ENCODE peak calls at places on chromosome 7, in seven cellular contexts. K is fibroblast of lung, T is neuronal stem cell, M is IMR-90, H is Karpas-422, R is astrocyte, L is neural progenitor cell. O is an unnamed sample.

GRCh38 chr7:148915211-148915610 is 31.1 kb upstream of the EZH2 start:
- DNase-seq in T (no peak), H (peak; percentile 66), K (no peak), M (no peak), R (no peak), L (no peak), O (no peak)

GRCh38 chr7:141133646-141134045 is 59.8 kb downstream of the TMEM178B start:
- DNase-seq in R (no peak), L (no peak), H (no peak), M (no peak), T (no peak), K (no peak), O (peak; percentile 7)

GRCh38 chr7:46178685-46179084 is 257.6 kb upstream of the IGFBP3 start:
- DNase-seq in R (peak; percentile 71), K (peak; percentile 80), T (no peak), M (peak; percentile 84), L (no peak), H (no peak), O (peak; percentile 71)

GRCh38 chr7:51316262-51316665 is 345 bp downstream of the COBL start:
- DNase-seq in K (no peak), R (no peak), L (no peak), T (no peak), M (no peak), H (no peak), O (no peak)

GRCh38 chr7:158646766-158647474 is 57.7 kb downstream of the NCAPG2 start:
- DNase-seq in R (no peak), M (no peak), L (peak; percentile 60), T (no peak), H (peak; percentile 86), K (no peak), O (peak; percentile 8)

GRCh38 chr7:24727165-24728120 is 29.8 kb downstream of the GSDME start:
- DNase-seq in L (no peak), R (no peak), T (no peak), H (no peak), M (no peak), K (no peak), O (no peak)

GRCh38 chr7:96410440-96410839 is 88.5 kb upstream of the SLC25A13 start:
- DNase-seq in L (no peak), R (no peak), T (no peak), K (no peak), H (no peak), M (no peak), O (no peak)

GRCh38 chr7:110309941-110310340 is 781.0 kb upstream of the LRRN3 start:
- DNase-seq in K (peak; percentile 18), R (peak; percentile 3), T (no peak), L (no peak), H (no peak), M (peak; percentile 72), O (no peak)

GRCh38 chr7:46764100-46764941 is 817.6 kb downstream of the TNS3 start:
- DNase-seq in H (no peak), K (peak; percentile 98), M (peak; percentile 97), R (peak; percentile 97), L (no peak), T (no peak), O (peak; percentile 96)

GRCh38 chr7:46687203-46687602 is 766.1 kb upstream of the IGFBP3 start:
- DNase-seq in K (no peak), R (no peak), M (no peak), T (no peak), L (no peak), H (no peak), O (no peak)

GRCh38 chr7:12303507-12303906 is 92.4 kb downstream of the TMEM106B start:
- DNase-seq in K (peak; percentile 51), H (no peak), L (no peak), T (no peak), R (peak; percentile 33), M (no peak), O (no peak)

GRCh38 chr7:54663186-54663585 is 95.8 kb downstream of the SEC61G start:
- DNase-seq in L (no peak), R (no peak), K (no peak), T (no peak), M (no peak), H (no peak), O (no peak)

GRCh38 chr7:22962775-22963358 is 51.1 kb downstream of the HYCC1 start:
- DNase-seq in R (peak; percentile 8), M (peak; percentile 14), L (no peak), K (peak; percentile 19), H (no peak), T (no peak), O (no peak)

GRCh38 chr7:107495516-107495915 is 25.7 kb downstream of the GPR22 start:
- DNase-seq in L (no peak), M (no peak), R (no peak), T (no peak), K (no peak), H (no peak), O (no peak)

DNA sequence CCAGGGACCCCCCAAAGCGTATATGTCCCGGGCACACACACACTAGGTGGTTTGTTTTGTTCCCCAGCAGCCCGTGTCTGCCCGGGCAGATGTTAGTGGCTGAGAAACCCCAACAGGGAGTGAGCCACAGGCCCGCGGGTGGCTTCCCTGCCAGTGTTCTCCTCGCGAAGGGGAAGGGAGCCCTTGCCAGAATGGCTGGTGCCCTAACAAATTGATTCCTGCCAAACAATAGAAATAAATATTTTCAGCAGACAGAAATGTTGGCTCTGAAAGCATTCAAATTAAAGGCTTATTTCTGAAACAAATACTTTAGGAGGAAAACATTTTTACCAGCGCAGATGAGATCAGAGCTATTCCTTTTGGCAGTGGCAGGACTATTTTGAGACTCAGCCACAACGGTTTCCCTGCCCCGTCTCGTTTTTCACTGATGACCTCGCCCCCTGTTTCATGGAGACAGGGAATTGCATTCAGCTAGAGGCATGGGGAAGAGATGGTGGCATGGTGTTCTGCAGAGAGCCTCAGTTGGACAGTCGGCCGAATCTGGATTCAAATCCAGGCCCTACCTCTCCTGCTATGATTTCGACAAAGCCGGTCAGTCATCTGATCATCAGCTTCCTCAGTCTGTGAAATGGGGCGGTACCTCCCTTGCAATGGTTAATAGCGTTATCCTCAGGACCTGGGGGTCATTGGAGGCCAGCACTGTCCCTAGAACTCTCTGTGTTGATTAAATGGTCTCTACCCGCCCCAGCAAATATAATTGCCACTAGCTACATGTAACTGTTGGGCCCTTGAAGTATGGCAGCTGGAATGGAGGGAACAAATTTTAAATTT is 84.5 kb downstream of the CUX1 start:
- DNase-seq in L (no peak), T (no peak), R (peak; percentile 56), M (peak; percentile 69), K (peak; percentile 67), H (no peak), O (no peak)
- H3K4me2 ChIP-seq in L (no peak overlapping the region), T (no peak overlapping the region), R (peak overlapping the region; percentile 39), M (no peak overlapping the region), K (peak overlapping the region; percentile 23), H (no peak overlapping the region), O (no peak overlapping the region)

GRCh38 chr7:94183289-94183749 is 179.2 kb upstream of the BET1 start:
- DNase-seq in R (peak; percentile 100), T (peak; percentile 35), M (peak; percentile 100), H (no peak), L (peak; percentile 11), K (peak; percentile 100), O (peak; percentile 93)
- H3K9ac ChIP-seq in R (peak overlapping the region; percentile 67), T (no peak overlapping the region), M (peak overlapping the region; percentile 78), H (no peak overlapping the region), L (no peak overlapping the region), K (peak overlapping the region; percentile 48), O (peak overlapping the region; percentile 55)

GRCh38 chr7:92119213-92119759 is 15.0 kb downstream of the CYP51A1 start:
- DNase-seq in H (no peak), L (no peak), R (no peak), M (no peak), T (no peak), K (no peak), O (no peak)
- H3K4me2 ChIP-seq in H (no peak overlapping the region), L (no peak overlapping the region), R (no peak overlapping the region), M (no peak overlapping the region), T (no peak overlapping the region), K (no peak overlapping the region), O (no peak overlapping the region)

GRCh38 chr7:13979671-13980438 is 9.6 kb downstream of the ETV1 start:
- DNase-seq in M (peak; percentile 85), H (no peak), T (no peak), K (peak; percentile 65), R (peak; percentile 58), L (no peak), O (no peak)
- H3K9ac ChIP-seq in M (no peak overlapping the region), H (no peak overlapping the region), T (no peak overlapping the region), K (no peak overlapping the region), R (peak overlapping the region; percentile 25), L (no peak overlapping the region), O (no peak overlapping the region)

DNA sequence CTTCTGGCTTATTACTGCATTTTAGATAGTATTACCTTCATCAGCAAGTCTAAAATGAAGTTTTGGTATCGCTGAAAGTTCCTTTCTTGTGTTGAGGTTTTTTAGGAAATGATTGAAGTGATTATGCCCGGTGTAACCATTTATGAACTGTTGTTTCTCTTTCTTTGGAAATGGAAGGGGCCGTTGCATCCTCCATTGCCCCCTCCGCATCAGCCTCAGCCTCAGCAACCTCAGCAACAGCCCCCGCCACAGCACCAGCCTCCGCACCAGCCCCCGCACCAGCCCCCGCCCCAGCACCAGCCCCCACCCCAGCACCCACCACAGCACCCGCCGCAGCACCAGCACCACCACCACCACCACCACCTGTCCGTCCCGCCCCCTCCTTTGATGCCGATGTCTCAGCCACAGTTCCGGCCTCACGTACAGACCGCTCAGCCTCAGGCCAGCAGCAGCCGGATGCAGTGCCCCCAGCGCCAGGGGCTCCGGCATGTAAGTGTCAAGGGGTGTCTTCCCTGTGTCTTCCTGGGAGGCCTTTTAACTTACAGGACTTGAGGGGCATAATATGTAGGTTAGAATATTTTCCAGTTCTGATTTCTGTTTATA is 72.6 kb downstream of the SHH start:
- DNase-seq in L (no peak), K (no peak), T (no peak), R (no peak), M (no peak), H (no peak), O (no peak)
- H3K4me2 ChIP-seq in L (no peak overlapping the region), K (no peak overlapping the region), T (no peak overlapping the region), R (no peak overlapping the region), M (no peak overlapping the region), H (no peak overlapping the region), O (no peak overlapping the region)

DNA sequence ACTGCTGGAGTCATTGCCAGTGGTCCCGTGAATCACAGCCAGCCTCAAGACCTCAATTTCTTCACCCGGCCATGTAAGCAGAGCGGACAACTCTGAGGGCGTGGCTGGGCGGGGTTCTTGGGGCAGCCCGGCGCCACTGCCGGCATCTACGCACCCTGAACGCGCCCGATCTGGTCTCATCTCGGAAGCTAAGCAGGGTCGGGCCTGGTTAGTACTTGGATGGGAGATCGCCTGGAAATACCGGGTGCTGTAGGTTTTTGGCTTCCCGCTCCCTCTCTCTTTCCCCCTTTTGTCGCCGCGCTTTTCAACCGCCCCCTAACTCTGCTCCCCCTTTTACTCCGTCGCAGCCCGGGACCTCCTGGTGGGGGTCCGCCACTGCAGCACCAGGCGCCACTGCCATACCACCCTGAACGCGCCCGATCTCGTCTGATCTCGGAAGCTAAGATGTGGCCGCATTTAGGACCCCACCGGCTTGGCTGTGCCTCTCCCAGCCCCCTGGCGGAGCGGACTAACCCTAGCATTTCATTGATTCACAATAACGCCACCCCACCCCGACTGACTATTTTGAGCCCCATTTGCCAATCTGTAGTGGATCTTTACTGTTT is 25.3 kb downstream of the GARIN1A start:
- DNase-seq in T (peak; percentile 62), M (peak; percentile 44), H (no peak), K (peak; percentile 73), L (peak; percentile 88), R (peak; percentile 57), O (peak; percentile 62)
- H3K9ac ChIP-seq in T (no peak overlapping the region), M (no peak overlapping the region), H (no peak overlapping the region), K (peak overlapping the region; percentile 11), L (no peak overlapping the region), R (peak overlapping the region; percentile 67), O (no peak overlapping the region)